ENCODE peak calls at places on chromosomes 4 and X, in nine cellular contexts. E is A549, K is IMR-90, D is Peyer's patch, M is ovary, V is uterus, W is stomach, T is HCT116, U is body of pancreas. O is an unnamed sample.
A peak's percentile ranks its signal among the peaks of the same experiment; 100 is the strongest.

GRCh38 chrX:13043938-13044337 is 482 bp downstream of the FAM9C start:
- DNase-seq in E (no peak), K (no peak), D (no peak), M (no peak), V (no peak), W (no peak), T (no peak), U (no peak), O (no peak)

GRCh38 chrX:1493877-1494510 is 41.3 kb upstream of the ASMTL start:
- DNase-seq in E (no peak), K (no peak), D (no peak), M (no peak), V (no peak), W (no peak), T (no peak), U (no peak), O (no peak)

GRCh38 chrX:103831342-103831802 is 685 bp downstream of the RAB9B start:
- DNase-seq in E (peak; percentile 66), K (no peak), D (no peak), M (no peak), V (no peak), W (peak; percentile 72), T (no peak), U (no peak), O (no peak)

GRCh38 chrX:13180807-13181206 is 136.4 kb upstream of the FAM9C start:
- DNase-seq in E (no peak), K (peak; percentile 49), D (no peak), M (no peak), V (no peak), W (no peak), T (no peak), U (no peak), O (no peak)

GRCh38 chr4:1200425-1201035 is 28.1 kb upstream of the SPON2 start:
- DNase-seq in E (no peak), K (peak; percentile 95), D (peak; percentile 66), M (peak; percentile 86), V (peak; percentile 94), W (peak; percentile 51), T (no peak), U (peak; percentile 29), O (peak; percentile 22)

GRCh38 chrX:155053656-155054055 is 17.3 kb downstream of the CMC4 start:
- DNase-seq in E (no peak), K (no peak), D (no peak), M (no peak), V (no peak), W (no peak), T (no peak), U (no peak), O (no peak)

GRCh38 chr4:8439914-8440490 is 521 bp downstream of the ACOX3 start:
- DNase-seq in E (no peak), K (no peak), D (no peak), M (peak; percentile 35), V (peak; percentile 24), W (no peak), T (no peak), U (no peak), O (no peak)

GRCh38 chrX:73962948-73963347 is 341.0 kb upstream of the ZCCHC13 start:
- DNase-seq in E (no peak), K (no peak), D (no peak), M (no peak), V (no peak), W (no peak), T (no peak), U (no peak), O (no peak)

GRCh38 chr4:91058345-91058744 is 931.2 kb downstream of the CCSER1 start:
- DNase-seq in E (no peak), K (peak; percentile 0), D (no peak), M (no peak), V (no peak), W (no peak), T (no peak), U (no peak), O (no peak)

GRCh38 chr4:86653237-86653865 is 59.2 kb downstream of the PTPN13 start:
- DNase-seq in E (no peak), K (no peak), D (no peak), M (no peak), V (no peak), W (no peak), T (peak; percentile 6), U (no peak), O (no peak)

GRCh38 chrX:129665916-129666644 is 11.3 kb upstream of the APLN start:
- DNase-seq in E (peak; percentile 66), K (peak; percentile 75), D (no peak), M (no peak), V (no peak), W (no peak), T (peak; percentile 26), U (no peak), O (no peak)

GRCh38 chrX:46561931-46562721 is 11.4 kb upstream of the CHST7 start:
- DNase-seq in E (no peak), K (no peak), D (no peak), M (no peak), V (no peak), W (peak; percentile 41), T (no peak), U (peak; percentile 21), O (no peak)

GRCh38 chrX:121160987-121161386 is 113.6 kb downstream of the GLUD2 start:
- DNase-seq in E (no peak), K (no peak), D (no peak), M (no peak), V (no peak), W (no peak), T (no peak), U (no peak), O (no peak)

GRCh38 chr4:161629694-161630441 is 533.9 kb downstream of the FSTL5 start:
- DNase-seq in E (no peak), K (no peak), D (no peak), M (no peak), V (no peak), W (no peak), T (no peak), U (peak; percentile 20), O (no peak)

GRCh38 chrX:133580630-133581029 is 165.3 kb upstream of the GPC4 start:
- DNase-seq in E (no peak), K (no peak), D (no peak), M (no peak), V (no peak), W (no peak), T (no peak), U (no peak), O (no peak)

GRCh38 chr4:97841512-97841911 is 301.8 kb downstream of the STPG2 start:
- DNase-seq in E (no peak), K (no peak), D (no peak), M (no peak), V (no peak), W (no peak), T (no peak), U (no peak), O (no peak)

GRCh38 chr4:28277931-28278330 is 1417.3 kb downstream of the STIM2 start:
- DNase-seq in E (no peak), K (peak; percentile 16), D (no peak), M (no peak), V (no peak), W (no peak), T (no peak), U (no peak), O (no peak)

GRCh38 chr4:6465985-6466384 is 6.4 kb downstream of the PPP2R2C start:
- DNase-seq in E (no peak), K (no peak), D (no peak), M (no peak), V (no peak), W (no peak), T (no peak), U (no peak), O (no peak)
- H3K27ac ChIP-seq in E (no peak overlapping the region), K (no peak overlapping the region), D (no peak overlapping the region), M (no peak overlapping the region), V (no peak overlapping the region), W (no peak overlapping the region), T (no peak overlapping the region), U (no peak overlapping the region), O (no peak overlapping the region)

DNA sequence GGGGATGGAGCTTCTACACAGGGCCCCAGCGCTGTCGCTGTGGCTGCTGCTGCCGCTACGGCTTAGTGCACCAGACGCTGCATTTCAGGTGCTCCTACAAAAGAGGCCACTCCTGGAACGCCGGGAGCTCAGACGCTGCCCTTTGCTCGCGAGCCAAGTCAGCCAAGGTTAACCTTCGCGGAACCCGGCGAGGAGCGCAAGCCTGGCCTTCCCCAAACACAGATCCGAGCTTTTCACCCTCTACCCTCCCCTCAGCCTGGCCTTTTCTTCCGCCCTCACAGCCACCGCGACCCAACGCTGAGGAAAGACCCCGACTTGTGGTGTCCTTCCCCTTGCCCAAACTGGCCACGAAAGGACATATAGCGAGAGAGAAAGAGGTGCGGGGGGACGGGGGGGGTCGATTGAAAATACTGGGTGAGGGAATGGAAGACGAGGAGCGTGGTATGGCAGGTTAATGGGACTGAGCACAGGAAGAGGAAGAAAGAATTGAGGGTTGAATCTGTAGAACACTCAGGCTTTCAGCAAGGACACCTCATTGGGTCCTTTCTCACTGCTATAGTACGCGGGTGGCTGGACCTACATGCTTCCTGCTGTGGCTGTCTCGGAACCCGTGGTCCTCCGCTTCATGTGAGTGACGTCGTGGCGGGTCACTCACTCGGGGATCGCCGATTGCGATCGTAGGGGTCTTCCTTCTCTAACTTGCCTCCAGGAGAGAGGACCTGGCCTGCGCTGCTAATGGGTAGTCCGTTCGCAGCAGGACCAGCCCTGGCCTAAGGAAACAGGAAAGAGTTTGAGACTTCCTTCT is at the start of the genes AIMP1 and TBCK:
- DNase-seq in E (peak; percentile 52), K (peak; percentile 90), D (peak; percentile 88), M (peak; percentile 87), V (peak; percentile 85), W (peak; percentile 87), T (peak; percentile 88), U (peak; percentile 83), O (peak; percentile 89)
- TF ChIP-seq POLR2A in E (peak; percentile 63), K (peak; percentile 88), D (peak; percentile 76), M (peak; percentile 64), V (peak; percentile 58), W (no peak), T (peak; percentile 71), U (peak; percentile 94), O (peak; percentile 78)

DNA sequence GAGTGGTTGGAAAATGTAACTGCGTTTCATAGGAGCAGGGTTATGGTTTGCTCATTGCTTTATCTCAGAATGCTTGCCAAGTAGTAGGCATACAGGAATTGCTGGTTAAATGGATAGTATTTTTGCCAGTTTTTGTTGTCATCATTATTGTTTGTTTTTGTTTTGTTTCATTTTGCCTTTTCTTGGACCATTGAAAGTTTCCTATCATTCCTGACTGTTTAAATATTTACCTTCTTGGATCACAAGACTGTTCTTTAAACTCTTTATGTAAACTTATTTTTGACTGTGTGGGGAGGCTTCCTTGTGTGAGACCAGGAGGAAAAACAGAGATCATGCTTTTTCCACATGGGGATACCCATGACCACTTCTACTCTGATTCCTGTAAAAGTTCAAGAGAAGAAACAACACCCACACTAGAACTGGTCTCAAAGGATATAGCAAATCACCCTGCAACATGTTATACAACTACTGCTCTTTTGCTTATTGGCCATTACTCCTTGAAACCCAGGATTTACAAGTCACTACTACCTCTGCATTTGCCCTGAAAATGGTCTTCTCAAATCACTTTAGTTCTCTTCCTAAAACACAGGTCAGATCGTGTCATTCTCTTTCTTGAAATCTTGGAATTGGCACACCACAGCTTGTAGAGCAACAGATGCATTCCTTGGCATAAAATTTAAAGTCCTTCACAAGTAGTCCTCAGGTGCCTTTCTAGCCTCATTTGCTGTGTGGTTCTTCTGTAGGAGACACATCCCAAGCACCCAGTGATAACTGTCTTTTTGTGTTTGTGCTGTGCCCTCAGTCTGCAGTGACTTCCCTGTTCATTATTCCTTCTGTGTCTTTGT is 51.3 kb downstream of the FNIP2 start:
- DNase-seq in E (no peak), K (peak; percentile 43), D (no peak), M (no peak), V (no peak), W (no peak), T (no peak), U (no peak), O (no peak)
- H3K27ac ChIP-seq in E (no peak overlapping the region), K (no peak overlapping the region), D (no peak overlapping the region), M (no peak overlapping the region), V (no peak overlapping the region), W (peak overlapping the region; percentile 82), T (no peak overlapping the region), U (peak overlapping the region; percentile 69), O (peak overlapping the region; percentile 88)

GRCh38 chr4:176792348-176793059 is at the start of gene VEGFC:
- DNase-seq in E (no peak), K (peak; percentile 73), D (peak; percentile 51), M (peak; percentile 68), V (peak; percentile 57), W (peak; percentile 44), T (no peak), U (peak; percentile 46), O (peak; percentile 46)
- TF ChIP-seq POLR2A in E (no peak), K (no peak), D (no peak), M (no peak), V (no peak), W (no peak), T (no peak), U (no peak), O (no peak)

O was measured in right lobe of liver.